ENCODE peak calls at places on chromosomes 4 and X, in four cellular contexts. U, J, S and G are unnamed samples.

GRCh38 chr4:102578819-102579218 is 77.7 kb downstream of the NFKB1 start:
- DNase-seq in J (no peak), S (no peak), U (no peak), G (no peak)

GRCh38 chrX:132614297-132614696 is 125.5 kb upstream of the MBNL3 start:
- DNase-seq in U (no peak), J (no peak), S (no peak), G (no peak)

GRCh38 chr4:186624951-186625350 is 69.6 kb upstream of the MTNR1A start:
- DNase-seq in U (no peak), J (no peak), S (no peak), G (no peak)

GRCh38 chr4:42523066-42523718 is 125.9 kb downstream of the SHISA3 start:
- DNase-seq in J (no peak), S (no peak), U (no peak), G (no peak)

GRCh38 chr4:18082254-18082653 is 60.7 kb upstream of the LCORL start:
- DNase-seq in J (no peak), U (no peak), S (no peak), G (no peak)

GRCh38 chr4:94595880-94596483 is 144.2 kb downstream of the PDLIM5 start:
- DNase-seq in S (no peak), U (no peak), J (no peak), G (no peak)

GRCh38 chr4:726235-726787 is 20.7 kb downstream of the PCGF3 start:
- DNase-seq in S (no peak), J (peak), U (no peak), G (no peak)

GRCh38 chrX:65859299-65859698 is 180.6 kb downstream of the VSIG4 start:
- DNase-seq in S (no peak), J (no peak), U (no peak), G (no peak)

GRCh38 chr4:158826882-158827281 is 58.1 kb downstream of the FNIP2 start:
- DNase-seq in U (no peak), J (no peak), S (no peak), G (peak)

GRCh38 chrX:53716328-53717088 is 30.0 kb upstream of the HUWE1 start:
- DNase-seq in J (no peak), S (peak), U (peak), G (peak)

GRCh38 chr4:82425478-82425877 is 4.8 kb downstream of the HNRNPDL start:
- DNase-seq in S (no peak), U (no peak), J (no peak), G (no peak)

GRCh38 chr4:54726907-54727306 is 69.2 kb downstream of the KIT start:
- DNase-seq in U (no peak), J (no peak), S (no peak), G (no peak)

GRCh38 chrX:41301438-41301824 is 32.5 kb upstream of the DDX3X start:
- DNase-seq in S (no peak), J (no peak), U (no peak), G (no peak)

GRCh38 chrX:137427813-137428212 is 138.1 kb upstream of the ZIC3 start:
- DNase-seq in U (no peak), S (no peak), J (no peak), G (no peak)

GRCh38 chr4:120266602-120267001 is 200.0 kb upstream of the MAD2L1 start:
- DNase-seq in J (no peak), U (no peak), S (no peak), G (no peak)

GRCh38 chr4:113675731-113676707 is 85.5 kb downstream of the CAMK2D start:
- DNase-seq in U (no peak), J (no peak), S (no peak), G (no peak)

GRCh38 chrX:38919202-38919601 is 117.9 kb downstream of the MID1IP1 start:
- DNase-seq in J (no peak), U (no peak), S (no peak), G (no peak)

GRCh38 chr4:138413273-138413672 is 171.1 kb upstream of the SLC7A11 start:
- DNase-seq in U (no peak), S (no peak), J (no peak), G (no peak)

GRCh38 chrX:87517571-87518141 is at the start of gene KLHL4:
- DNase-seq in S (no peak), J (no peak), U (no peak), G (no peak)

GRCh38 chr4:94304365-94304971 is 38.2 kb downstream of the HPGDS start:
- DNase-seq in U (no peak), S (no peak), J (no peak), G (no peak)

GRCh38 chrX:103464071-103464773 is 55.1 kb downstream of the RAB40A start:
- DNase-seq in J (peak), S (peak), U (no peak), G (peak)

GRCh38 chrX:55187281-55187680 is 32.9 kb upstream of the PAGE5 start:
- DNase-seq in J (no peak), S (no peak), U (no peak), G (no peak)

GRCh38 chr4:6114181-6114580 is 86.2 kb downstream of the JAKMIP1 start:
- DNase-seq in J (no peak), U (no peak), S (no peak), G (no peak)

GRCh38 chrX:39613997-39614679 is 483.6 kb downstream of the BCOR start:
- DNase-seq in J (no peak), U (no peak), S (no peak), G (peak)

GRCh38 chrX:86023806-86024205 is 23.6 kb downstream of the CHM start:
- DNase-seq in S (no peak), U (no peak), J (no peak), G (no peak)

GRCh38 chr4:20252656-20253271 is 1.1 kb downstream of the SLIT2 start:
- DNase-seq in U (no peak), S (no peak), J (no peak), G (peak)

GRCh38 chr4:172996571-172997216 is 171.9 kb upstream of the GALNT7 start:
- DNase-seq in J (no peak), U (no peak), S (no peak), G (no peak)

GRCh38 chrX:54042609-54043010 is 1.7 kb downstream of the PHF8 start:
- DNase-seq in J (peak), U (peak), S (peak), G (peak)

GRCh38 chrX:102517331-102517730 is 792 bp upstream of the TMSB15A start:
- DNase-seq in J (no peak), U (no peak), S (no peak), G (no peak)